ENCODE peak calls at places on chromosomes 3 and 15, in six cellular contexts. F is C1 segment of cervical spinal cord; K is T-helper 17 cell; N is Caki2; C is activated CD4-positive, alpha-beta T cell treated with anti-CD3 and anti-CD28 coated beads, Interleukin-2, amount 50 U/mL, for 48 hours; A is CD8-positive, alpha-beta memory T cell. V is an unnamed sample.

GRCh38 chr15:81170504-81170903 is 26.2 kb upstream of the IL16 start:
- DNase-seq in F (no peak), K (no peak), N (no peak), C (no peak), A (no peak), V (no peak)

GRCh38 chr3:100039075-100039474 is 75.2 kb downstream of the FILIP1L start:
- DNase-seq in F (no peak), K (no peak), N (no peak), C (no peak), A (no peak), V (peak; percentile 63)

GRCh38 chr15:37102315-37103021 is 2.1 kb upstream of the MEIS2 start:
- DNase-seq in F (no peak), K (no peak), N (peak; percentile 45), C (no peak), A (no peak), V (no peak)

GRCh38 chr3:125058959-125059358 is 3.2 kb upstream of the HEG1 start:
- DNase-seq in F (no peak), K (no peak), N (no peak), C (no peak), A (no peak), V (no peak)

GRCh38 chr3:108132727-108133373 is 42.0 kb upstream of the CD47 start:
- DNase-seq in F (no peak), K (no peak), N (peak; percentile 58), C (no peak), A (no peak), V (peak; percentile 40)

GRCh38 chr15:66043264-66043663 is 174.0 kb downstream of the RAB11A start:
- DNase-seq in F (peak; percentile 75), K (no peak), N (no peak), C (no peak), A (no peak), V (no peak)

GRCh38 chr15:73583568-73583967 is 49.6 kb downstream of the NPTN start:
- DNase-seq in F (no peak), K (no peak), N (no peak), C (no peak), A (no peak), V (no peak)

GRCh38 chr3:25080461-25080860 is 347.6 kb upstream of the RARB start:
- DNase-seq in F (no peak), K (no peak), N (no peak), C (no peak), A (no peak), V (no peak)

GRCh38 chr3:120114981-120115380 is 20.7 kb upstream of the GSK3B start:
- DNase-seq in F (no peak), K (no peak), N (no peak), C (no peak), A (no peak), V (no peak)

GRCh38 chr15:50908209-50909043 is at the start of gene AP4E1:
- DNase-seq in F (peak; percentile 85), K (peak; percentile 94), N (peak; percentile 90), C (peak; percentile 94), A (peak; percentile 95), V (peak; percentile 87)

GRCh38 chr15:100767002-100767825 is 112.4 kb upstream of the ALDH1A3 start:
- DNase-seq in F (no peak), K (no peak), N (no peak), C (no peak), A (no peak), V (no peak)

GRCh38 chr3:197365621-197366020 is 67.2 kb upstream of the DLG1 start:
- DNase-seq in F (no peak), K (no peak), N (no peak), C (no peak), A (no peak), V (no peak)

GRCh38 chr3:143697975-143698374 is 150.3 kb downstream of the SLC9A9 start:
- DNase-seq in F (no peak), K (no peak), N (no peak), C (no peak), A (no peak), V (no peak)

GRCh38 chr3:172104471-172105072 is 65.2 kb downstream of the FNDC3B start:
- DNase-seq in F (no peak), K (no peak), N (peak; percentile 92), C (no peak), A (no peak), V (peak; percentile 42)

GRCh38 chr3:127665586-127665985 is 7.2 kb upstream of the ABTB1 start:
- DNase-seq in F (no peak), K (no peak), N (no peak), C (no peak), A (no peak), V (no peak)

GRCh38 chr15:93035092-93035915 is 53.7 kb downstream of the RGMA start:
- DNase-seq in F (no peak), K (no peak), N (no peak), C (no peak), A (no peak), V (no peak)

GRCh38 chr3:65556934-65557577 is 481.7 kb downstream of the MAGI1 start:
- DNase-seq in F (no peak), K (no peak), N (no peak), C (no peak), A (no peak), V (no peak)

GRCh38 chr3:30400924-30401323 is 205.5 kb upstream of the TGFBR2 start:
- DNase-seq in F (no peak), K (no peak), N (no peak), C (no peak), A (no peak), V (no peak)

GRCh38 chr3:184788751-184789150 is 23.2 kb upstream of the VPS8 start:
- DNase-seq in F (peak; percentile 29), K (no peak), N (peak; percentile 10), C (no peak), A (no peak), V (no peak)

GRCh38 chr15:74317820-74318375 is 49.5 kb downstream of the CYP11A1 start:
- DNase-seq in F (no peak), K (no peak), N (peak; percentile 57), C (no peak), A (no peak), V (peak; percentile 54)

GRCh38 chr3:87006844-87007439 is 16.0 kb upstream of the VGLL3 start:
- DNase-seq in F (no peak), K (no peak), N (no peak), C (no peak), A (no peak), V (peak; percentile 4)

GRCh38 chr3:57079221-57079831 is 18.9 kb downstream of the SPATA12 start:
- DNase-seq in F (no peak), K (no peak), N (peak; percentile 42), C (peak; percentile 16), A (no peak), V (peak; percentile 18)

GRCh38 chr3:15265655-15266509 is 59.8 kb downstream of the CAPN7 start:
- DNase-seq in F (no peak), K (no peak), N (no peak), C (no peak), A (no peak), V (no peak)

GRCh38 chr15:45441686-45442085 is 63.3 kb upstream of the GATM start:
- DNase-seq in F (no peak), K (no peak), N (peak; percentile 61), C (no peak), A (no peak), V (no peak)

GRCh38 chr3:11480663-11481298 is 162.9 kb downstream of the VGLL4 start:
- DNase-seq in F (no peak), K (no peak), N (no peak), C (no peak), A (no peak), V (no peak)

GRCh38 chr15:74120426-74120825 is 10.0 kb upstream of the ISLR2 start:
- DNase-seq in F (no peak), K (no peak), N (no peak), C (no peak), A (no peak), V (no peak)

GRCh38 chr15:31974154-31974794 is 56.0 kb upstream of the CHRNA7 start:
- DNase-seq in F (no peak), K (no peak), N (peak; percentile 7), C (no peak), A (no peak), V (no peak)

GRCh38 chr3:169478566-169479313 is 184.8 kb downstream of the MECOM start:
- DNase-seq in F (no peak), K (no peak), N (no peak), C (no peak), A (no peak), V (no peak)

GRCh38 chr3:37174532-37175126 is at the start of gene LRRFIP2:
- DNase-seq in F (no peak), K (no peak), N (peak; percentile 39), C (no peak), A (no peak), V (peak; percentile 72)

GRCh38 chr15:89975482-89976291 is 25.4 kb upstream of the ZNF710 start:
- DNase-seq in F (no peak), K (no peak), N (no peak), C (no peak), A (no peak), V (no peak)

GRCh38 chr3:120432105-120432860 is 18.5 kb downstream of the FSTL1 start:
- DNase-seq in F (no peak), K (no peak), N (no peak), C (no peak), A (no peak), V (peak; percentile 72)

GRCh38 chr15:68590721-68591389 is 12.1 kb downstream of the CORO2B start:
- DNase-seq in F (no peak), K (no peak), N (no peak), C (no peak), A (no peak), V (peak; percentile 34)

GRCh38 chr15:97955040-97955439 is 5.5 kb upstream of the ARRDC4 start:
- DNase-seq in F (no peak), K (no peak), N (no peak), C (no peak), A (no peak), V (no peak)

V was measured in kidney glomerular epithelial cell.